ENCODE peak calls at places on chromosomes 1 and 21, in six cellular contexts. O is PC-9, T is cardiac fibroblast, Z is tibial nerve, A is foreskin fibroblast, K is tibial artery. R is an unnamed sample.

GRCh38 chr1:19345391-19345790 is 33.3 kb downstream of the SLC66A1 start:
- DNase-seq in K (peak; percentile 34), Z (no peak), A (no peak), O (no peak), T (no peak), R (no peak)

GRCh38 chr1:47587891-47588582 is 150.2 kb downstream of the FOXD2 start:
- DNase-seq in T (peak; percentile 4), A (no peak), O (no peak), K (peak; percentile 67), Z (no peak), R (no peak)

GRCh38 chr1:214549604-214550338 is 1.6 kb downstream of the PTPN14 start:
- DNase-seq in A (peak; percentile 70), Z (no peak), O (no peak), K (no peak), T (peak; percentile 52), R (no peak)

GRCh38 chr1:241738710-241739109 is 86.6 kb downstream of the WDR64 start:
- DNase-seq in Z (no peak), A (no peak), K (no peak), O (no peak), T (no peak), R (no peak)

GRCh38 chr1:219670426-219671149 is 57.7 kb upstream of the ZC3H11B start:
- DNase-seq in Z (no peak), T (peak; percentile 92), A (no peak), K (no peak), O (no peak), R (no peak)

GRCh38 chr1:84434081-84434755 is 35.9 kb downstream of the DNASE2B start:
- DNase-seq in Z (no peak), K (no peak), T (no peak), A (no peak), O (no peak), R (no peak)

GRCh38 chr1:81781749-81782148 is 19.0 kb upstream of the ADGRL2 start:
- DNase-seq in A (no peak), K (no peak), Z (no peak), T (no peak), O (no peak), R (no peak)

GRCh38 chr21:43697758-43698643 is 20.9 kb upstream of the PDXK start:
- DNase-seq in A (peak; percentile 60), K (no peak), Z (no peak), T (peak; percentile 13), O (no peak), R (no peak)

GRCh38 chr1:244952940-244953339 is 88.6 kb upstream of the HNRNPU start:
- DNase-seq in Z (no peak), K (no peak), T (no peak), O (no peak), A (no peak), R (peak; percentile 64)

GRCh38 chr1:234593109-234593508 is 16.9 kb downstream of the IRF2BP2 start:
- DNase-seq in T (no peak), O (no peak), A (no peak), K (no peak), Z (no peak), R (no peak)

DNA sequence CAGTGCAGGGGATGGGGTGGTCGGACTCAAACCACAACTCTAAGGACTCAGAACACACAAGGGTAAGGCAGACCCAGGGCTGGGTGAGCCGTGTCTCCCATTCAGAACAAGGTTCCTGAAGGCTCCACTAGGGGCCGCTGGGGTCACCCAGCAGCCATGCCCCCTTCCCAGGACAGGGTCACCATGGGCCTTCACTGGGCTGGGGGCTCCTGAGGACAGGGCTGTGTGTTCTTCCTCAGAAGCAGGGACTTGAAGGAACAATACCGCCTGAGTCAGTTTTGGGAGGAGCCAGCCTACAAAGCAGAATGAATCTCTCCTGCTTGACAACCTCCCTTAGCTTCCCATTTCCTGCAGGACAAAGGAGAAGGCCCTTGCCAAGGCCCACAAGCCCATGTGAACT is 15.4 kb downstream of the RIMS3 start:
- DNase-seq in Z (no peak), A (no peak), K (no peak), T (no peak), O (no peak), R (peak; percentile 56)
- TF ChIP-seq CTCF in Z (no peak), A (peak; percentile 19), K (no peak), T (peak; percentile 53), O (peak; percentile 41), R (peak; percentile 37)

GRCh38 chr21:41768371-41769042 is 1.7 kb upstream of the RIPK4 start:
- DNase-seq in O (peak; percentile 28), T (peak; percentile 61), K (peak; percentile 75), Z (no peak), A (peak; percentile 85), R (no peak)
- TF ChIP-seq CTCF in O (no peak), T (peak; percentile 39), K (peak; percentile 16), Z (no peak), A (peak; percentile 65), R (no peak)

GRCh38 chr1:16073490-16074104 is at the start of gene FAM131C:
- DNase-seq in A (peak; percentile 63), K (no peak), Z (no peak), T (no peak), O (peak; percentile 52), R (peak; percentile 75)
- TF ChIP-seq CTCF in A (no peak), K (peak; percentile 57), Z (peak; percentile 79), T (no peak), O (peak; percentile 25), R (peak; percentile 56)

DNA sequence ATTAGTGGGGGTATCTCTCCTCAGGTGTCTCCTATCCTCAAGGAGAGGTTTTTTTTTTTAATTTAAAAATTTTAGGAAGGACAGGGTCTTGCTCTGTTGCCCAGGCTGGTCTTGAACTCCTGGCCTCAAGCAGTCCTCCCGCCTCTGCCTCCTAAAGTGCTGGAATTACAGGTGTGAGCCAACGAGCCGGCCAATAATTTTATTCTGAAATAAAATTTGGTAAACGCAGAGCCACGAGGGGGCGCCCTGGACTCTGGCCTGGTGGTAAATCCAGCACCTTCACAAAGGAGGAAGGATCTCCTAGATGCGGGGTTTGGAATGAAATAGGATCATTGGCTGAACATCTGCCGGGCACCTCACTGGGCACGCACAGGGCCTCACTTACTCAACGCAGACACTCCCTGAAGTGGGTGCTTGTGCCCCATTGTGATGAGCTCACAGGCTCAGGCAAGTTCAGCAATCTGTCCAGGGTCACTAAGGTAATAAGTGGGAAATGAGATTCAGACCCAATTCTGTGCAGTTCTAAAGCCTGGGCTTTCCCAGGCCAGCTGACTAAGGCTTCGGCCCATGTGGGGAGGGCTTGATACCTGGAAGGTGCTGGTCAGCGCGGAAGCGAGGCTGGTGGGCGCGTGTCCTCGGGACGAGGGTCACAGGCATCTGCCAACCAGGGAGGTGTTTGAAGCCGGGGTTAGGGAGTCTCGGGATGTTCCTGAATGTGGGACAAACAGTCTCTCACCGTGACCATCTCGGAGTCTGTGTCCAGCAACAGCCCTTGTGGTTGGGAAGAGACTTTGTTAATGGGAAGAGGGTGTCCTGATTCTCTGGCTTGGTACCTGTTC is 32.7 kb upstream of the ETV3 start:
- DNase-seq in A (peak; percentile 42), T (peak; percentile 17), K (no peak), O (peak; percentile 34), Z (no peak), R (no peak)
- TF ChIP-seq CTCF in A (peak; percentile 52), T (peak; percentile 63), K (no peak), O (peak; percentile 74), Z (no peak), R (peak; percentile 64)

GRCh38 chr1:240258910-240259309 is 167.2 kb downstream of the FMN2 start:
- DNase-seq in Z (no peak), K (no peak), O (no peak), A (peak; percentile 97), T (peak; percentile 39), R (no peak)
- TF ChIP-seq CTCF in Z (no peak), K (no peak), O (no peak), A (no peak), T (no peak), R (no peak)

R was measured in GM10248.